ENCODE peak calls at places on chromosome 6, in five cellular contexts. C, A, Z, N and F are unnamed samples.

GRCh38 chr6:137764464-137764863 is 102.6 kb upstream of the TNFAIP3 start:
- DNase-seq in C (no peak), A (no peak), Z (no peak), N (no peak), F (no peak)

GRCh38 chr6:18441253-18441979 is 54.3 kb downstream of the RNF144B start:
- DNase-seq in C (no peak), A (no peak), Z (no peak), N (no peak), F (no peak)

GRCh38 chr6:105851181-105851580 is 235.0 kb upstream of the PRDM1 start:
- DNase-seq in C (no peak), A (no peak), Z (no peak), N (no peak), F (no peak)

GRCh38 chr6:35047265-35048011 is 93.7 kb downstream of the TCP11 start:
- DNase-seq in C (no peak), A (no peak), Z (no peak), N (no peak), F (no peak)

GRCh38 chr6:155628315-155628714 is 172.7 kb upstream of the NOX3 start:
- DNase-seq in C (no peak), A (no peak), Z (no peak), N (no peak), F (no peak)

GRCh38 chr6:24689964-24690363 is 23.1 kb downstream of the ACOT13 start:
- DNase-seq in C (no peak), A (no peak), Z (no peak), N (no peak), F (no peak)

GRCh38 chr6:19759117-19759880 is 77.9 kb upstream of the ID4 start:
- DNase-seq in C (no peak), A (no peak), Z (no peak), N (no peak), F (no peak)

GRCh38 chr6:11812951-11813350 is 34.3 kb upstream of the ADTRP start:
- DNase-seq in C (no peak), A (no peak), Z (no peak), N (no peak), F (no peak)

GRCh38 chr6:56475736-56476457 is 166.8 kb downstream of the DST start:
- DNase-seq in C (no peak), A (no peak), Z (no peak), N (peak; percentile 7), F (no peak)

GRCh38 chr6:27811383-27811782 is 100.8 kb downstream of the OR2B2 start:
- DNase-seq in C (no peak), A (no peak), Z (no peak), N (no peak), F (no peak)

GRCh38 chr6:91081452-91082067 is 494.7 kb upstream of the MAP3K7 start:
- DNase-seq in C (peak; percentile 3), A (peak; percentile 30), Z (no peak), N (peak; percentile 25), F (peak; percentile 40)

GRCh38 chr6:33896391-33897192 is 92.8 kb upstream of the MLN start:
- DNase-seq in C (no peak), A (peak; percentile 67), Z (no peak), N (no peak), F (no peak)
- H3K4me1 ChIP-seq in C (no peaks in the 10 kb centered on the region), A (peaks cover 14% of the 10 kb centered on the region), Z (no peaks in the 10 kb centered on the region), N (peaks cover 8% of the 10 kb centered on the region), F (no peaks in the 10 kb centered on the region)

DNA sequence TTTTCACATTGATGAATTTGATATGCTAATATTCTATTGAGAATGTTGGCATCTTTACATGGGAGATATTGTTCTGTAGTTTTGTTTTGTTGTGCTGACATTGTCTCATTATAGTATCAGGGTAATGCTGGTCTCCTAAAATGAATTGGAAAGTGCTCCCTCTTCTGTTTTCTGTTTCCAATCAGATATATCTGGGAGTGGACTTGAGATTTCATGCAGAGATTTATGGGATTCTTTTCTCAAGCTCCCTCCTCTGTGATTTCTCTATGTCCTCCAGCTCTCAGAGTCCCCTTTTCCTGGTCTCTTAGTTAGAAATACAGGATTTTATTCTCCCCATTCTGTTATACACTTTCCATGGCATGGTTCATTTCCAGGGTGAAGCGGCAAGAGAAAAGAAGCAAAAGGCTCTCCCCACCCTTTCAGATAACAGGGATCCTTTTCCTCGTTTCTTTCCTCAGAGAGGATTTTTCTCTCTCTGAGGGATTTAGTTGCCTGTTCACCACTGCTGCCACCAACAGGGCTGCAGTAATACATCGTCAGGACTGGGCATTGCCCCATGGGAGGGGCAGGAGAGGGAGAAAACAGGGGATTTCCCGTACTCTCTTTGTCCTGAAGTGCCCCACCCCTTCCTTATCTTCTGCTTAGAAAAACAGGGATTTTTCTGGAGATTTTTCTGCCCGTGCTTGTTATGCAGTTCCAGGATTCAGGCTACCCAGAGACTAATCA is 59.3 kb upstream of the STMND1 start:
- DNase-seq in C (peak; percentile 34), A (no peak), Z (peak; percentile 41), N (peak; percentile 20), F (peak; percentile 18)
- TF ChIP-seq YY1 in C (no peak), A (no peak), Z (peak; percentile 41), N (no peak), F (no peak)

GRCh38 chr6:7235712-7236311 is 77.2 kb downstream of the SSR1 start:
- DNase-seq in C (no peak), A (no peak), Z (no peak), N (no peak), F (no peak)

GRCh38 chr6:7237653-7238190 is 75.3 kb downstream of the SSR1 start:
- DNase-seq in C (no peak), A (no peak), Z (no peak), N (no peak), F (no peak)

GRCh38 chr6:7238526-7238899 is 74.5 kb downstream of the SSR1 start:
- DNase-seq in C (no peak), A (no peak), Z (no peak), N (no peak), F (no peak)

GRCh38 chr6:7234547-7234946 is 78.5 kb downstream of the SSR1 start:
- DNase-seq in C (no peak), A (no peak), Z (no peak), N (no peak), F (no peak)

GRCh38 chr6:7236312-7237209 is 76.4 kb downstream of the SSR1 start:
- DNase-seq in C (peak; percentile 35), A (peak; percentile 69), Z (no peak), N (no peak), F (no peak)
- H3K4me1 ChIP-seq in C (peaks cover 43% of the 10 kb centered on the region), A (peaks cover 25% of the 10 kb centered on the region), Z (peaks cover 4% of the 10 kb centered on the region), N (peaks cover 81% of the 10 kb centered on the region), F (no peaks in the 10 kb centered on the region)

GRCh38 chr6:13146429-13146828 is 181.9 kb downstream of the TBC1D7 start:
- DNase-seq in C (no peak), A (no peak), Z (no peak), N (no peak), F (no peak)
- TF ChIP-seq YY1 in C (no peak), A (no peak), Z (no peak), N (no peak), F (no peak)

GRCh38 chr6:39341942-39342341 is 19.4 kb upstream of the KCNK16 start:
- DNase-seq in C (no peak), A (no peak), Z (no peak), N (no peak), F (no peak)
- H3K4me1 ChIP-seq in C (no peaks in the 10 kb centered on the region), A (no peaks in the 10 kb centered on the region), Z (peaks cover 9% of the 10 kb centered on the region), N (no peaks in the 10 kb centered on the region), F (peaks cover 4% of the 10 kb centered on the region)